ENCODE peak calls at places on chromosomes 5 and 9, in four cellular contexts. S is GM12865; N is CD4-positive, alpha-beta T cell; R is OCI-LY7. B is an unnamed sample.

GRCh38 chr9:71250626-71251025 is 129.2 kb upstream of the TRPM3 start:
- DNase-seq in S (no peak), N (no peak), R (no peak), B (no peak)

GRCh38 chr5:127450046-127450445 is 67.4 kb upstream of the PRRC1 start:
- DNase-seq in S (no peak), N (no peak), R (no peak), B (no peak)

GRCh38 chr5:151448038-151448985 is 909 bp downstream of the SLC36A1 start:
- DNase-seq in S (peak; percentile 32), N (no peak), R (peak; percentile 49), B (no peak)

GRCh38 chr9:75239176-75239575 is 150.9 kb downstream of the OSTF1 start:
- DNase-seq in S (no peak), N (no peak), R (peak; percentile 13), B (no peak)

GRCh38 chr9:104968025-104968982 is 40.3 kb upstream of the ABCA1 start:
- DNase-seq in S (peak; percentile 80), N (peak; percentile 81), R (peak; percentile 90), B (peak; percentile 82)

GRCh38 chr9:132881826-132882225 is 3.1 kb downstream of the SPACA9 start:
- DNase-seq in S (no peak), N (no peak), R (no peak), B (peak; percentile 9)

GRCh38 chr9:113930384-113930783 is 54.3 kb downstream of the ZNF618 start:
- DNase-seq in S (no peak), N (no peak), R (no peak), B (no peak)

GRCh38 chr9:6671416-6671815 is 25.9 kb upstream of the GLDC start:
- DNase-seq in S (no peak), N (no peak), R (no peak), B (no peak)

GRCh38 chr5:137328991-137329390 is 170.1 kb downstream of the SPOCK1 start:
- DNase-seq in S (no peak), N (no peak), R (no peak), B (no peak)

DNA sequence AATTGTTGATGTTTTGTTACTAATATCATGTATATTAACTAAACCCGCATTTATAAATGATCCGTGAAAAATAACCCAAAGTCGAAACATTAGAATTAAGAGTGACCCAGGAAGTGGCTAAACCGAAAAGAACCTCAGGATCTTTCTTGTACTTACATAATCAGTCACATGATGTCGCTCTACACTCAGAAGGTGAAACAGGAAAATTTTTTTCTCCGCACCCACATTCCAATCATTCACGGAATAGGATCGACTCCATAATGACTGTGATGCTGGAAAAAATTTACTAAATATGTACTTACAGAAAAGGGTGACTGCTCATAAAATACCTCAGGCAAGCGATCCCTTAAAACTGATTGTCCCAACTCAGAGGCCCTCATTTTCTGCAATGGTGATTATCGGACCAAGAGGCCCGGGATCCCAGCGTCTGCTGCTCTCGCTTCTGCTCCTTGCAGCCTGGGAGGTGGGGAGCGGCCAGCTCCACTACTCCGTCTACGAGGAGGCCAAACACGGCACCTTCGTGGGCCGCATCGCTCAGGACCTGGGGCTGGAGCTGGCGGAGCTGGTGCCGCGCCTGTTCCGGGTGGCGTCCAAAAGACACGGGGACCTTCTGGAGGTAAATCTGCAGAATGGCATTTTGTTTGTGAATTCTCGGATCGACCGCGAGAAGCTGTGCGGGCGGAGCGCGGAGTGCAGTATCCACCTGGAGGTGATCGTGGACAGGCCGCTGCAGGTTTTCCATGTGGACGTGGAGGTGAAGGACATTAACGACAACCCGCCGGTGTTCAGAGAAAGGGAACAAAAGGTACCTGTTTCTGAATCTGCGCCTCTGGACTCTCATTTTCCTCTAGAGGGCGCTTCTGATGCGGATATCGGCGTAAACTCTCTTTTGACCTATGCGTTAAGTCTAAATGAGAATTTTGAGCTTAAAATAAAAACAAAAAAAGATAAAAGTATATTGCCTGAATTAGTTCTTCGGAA is at the start of gene PCDHA12:
- DNase-seq in S (no peak), N (no peak), R (no peak), B (no peak)
- TF ChIP-seq CTCF in S (no peak), N (no peak), R (peak; percentile 50), B (no peak)

DNA sequence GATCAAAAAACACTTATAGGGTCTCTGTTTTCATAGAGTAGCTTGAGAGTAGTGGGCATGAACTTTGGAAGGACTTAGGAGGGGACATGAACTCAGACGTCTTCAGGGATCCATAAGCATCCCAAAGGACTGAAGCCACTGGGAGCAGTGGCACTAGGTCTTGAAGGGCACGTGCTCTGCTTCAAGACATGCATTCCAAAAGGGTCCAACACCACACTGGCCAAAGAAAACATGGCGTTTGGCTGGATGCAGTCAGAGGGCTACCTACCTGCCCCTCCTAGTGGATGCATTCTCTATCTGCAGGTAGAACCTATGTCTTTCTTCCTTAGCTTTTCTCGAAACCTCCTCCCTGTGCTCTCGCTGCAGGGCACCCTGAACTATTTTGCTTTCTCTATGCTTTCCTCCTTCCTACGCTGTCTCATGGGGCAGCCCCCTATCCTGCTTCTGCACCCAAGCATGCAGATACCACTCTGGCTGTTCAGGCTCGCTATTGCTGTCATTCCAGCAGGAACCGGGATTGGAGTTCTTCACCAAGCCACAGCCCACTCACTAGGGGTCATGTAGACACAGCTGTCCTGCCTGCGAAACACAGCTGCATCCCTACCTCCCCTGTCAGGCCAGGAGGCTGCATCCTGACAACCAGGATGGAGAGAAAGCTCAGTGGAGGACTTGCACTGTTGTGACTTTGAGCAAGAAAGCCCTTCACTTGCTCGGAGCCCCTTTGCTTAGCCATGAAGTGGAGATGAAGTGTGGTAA is 11.9 kb downstream of the FAM240B start:
- DNase-seq in S (peak; percentile 52), N (no peak), R (peak; percentile 2), B (peak; percentile 41)
- TF ChIP-seq CTCF in S (peak; percentile 62), N (no peak), R (peak; percentile 45), B (peak; percentile 55)

GRCh38 chr5:111615054-111615453 is 102.7 kb upstream of the STARD4 start:
- DNase-seq in S (no peak), N (no peak), R (no peak), B (no peak)
- TF ChIP-seq CTCF in S (no peak), N (no peak), R (peak; percentile 21), B (no peak)

DNA sequence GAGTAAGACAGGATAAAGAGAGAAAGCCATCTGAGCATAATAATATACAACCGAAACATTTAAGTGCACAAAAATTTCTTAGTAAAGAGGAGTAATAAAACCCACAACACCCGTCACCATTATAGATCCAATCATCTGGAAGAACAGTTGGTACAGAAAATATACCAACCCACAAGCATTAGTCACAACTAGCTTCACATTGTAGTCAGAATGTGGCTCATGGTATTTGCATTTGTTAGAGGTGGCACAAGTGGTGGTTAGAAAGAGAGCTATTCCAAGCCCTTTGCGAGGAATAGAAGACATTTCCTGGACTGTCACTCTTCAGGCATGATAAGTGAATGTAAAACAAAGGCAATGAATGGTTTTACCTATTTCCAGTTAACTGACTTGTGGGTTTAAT is 677.5 kb upstream of the ST8SIA4 start:
- DNase-seq in S (no peak), N (no peak), R (no peak), B (no peak)
- TF ChIP-seq CTCF in S (no peak), N (no peak), R (no peak), B (no peak)

DNA sequence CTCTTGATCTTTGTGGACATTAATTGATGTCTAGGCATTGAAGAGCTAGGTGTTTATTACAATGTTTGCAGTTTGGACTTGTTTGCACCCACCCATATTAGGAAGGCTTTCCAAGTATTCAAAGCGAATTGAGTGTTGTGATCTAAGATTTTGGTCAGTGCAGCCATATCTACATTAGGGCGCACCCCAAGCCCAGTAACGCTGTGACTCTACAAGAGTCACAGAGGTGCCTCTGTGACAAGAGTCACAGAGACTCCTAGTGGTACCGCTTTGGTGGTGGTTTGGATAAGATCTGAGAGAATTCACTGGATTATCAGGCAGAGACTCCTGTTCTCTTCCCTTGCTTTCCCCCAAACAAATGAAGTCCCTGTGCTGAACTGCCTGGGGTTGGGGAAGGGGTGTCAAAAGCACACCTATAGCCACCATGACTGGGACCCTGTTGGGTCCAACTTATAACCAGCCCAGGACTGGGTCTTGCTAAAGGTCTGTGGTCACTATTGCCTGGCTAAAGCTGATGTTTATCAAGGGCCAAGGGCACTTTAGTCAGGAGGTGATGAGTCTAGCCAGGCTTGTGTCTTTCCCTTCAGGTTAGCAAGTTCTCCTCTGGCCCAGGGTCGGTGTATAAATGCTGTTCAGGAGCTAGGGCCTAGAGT is 114.1 kb upstream of the RIOK2 start:
- DNase-seq in S (peak; percentile 65), N (no peak), R (peak; percentile 24), B (peak; percentile 53)
- TF ChIP-seq CTCF in S (peak; percentile 65), N (no peak), R (peak; percentile 71), B (peak; percentile 52)

DNA sequence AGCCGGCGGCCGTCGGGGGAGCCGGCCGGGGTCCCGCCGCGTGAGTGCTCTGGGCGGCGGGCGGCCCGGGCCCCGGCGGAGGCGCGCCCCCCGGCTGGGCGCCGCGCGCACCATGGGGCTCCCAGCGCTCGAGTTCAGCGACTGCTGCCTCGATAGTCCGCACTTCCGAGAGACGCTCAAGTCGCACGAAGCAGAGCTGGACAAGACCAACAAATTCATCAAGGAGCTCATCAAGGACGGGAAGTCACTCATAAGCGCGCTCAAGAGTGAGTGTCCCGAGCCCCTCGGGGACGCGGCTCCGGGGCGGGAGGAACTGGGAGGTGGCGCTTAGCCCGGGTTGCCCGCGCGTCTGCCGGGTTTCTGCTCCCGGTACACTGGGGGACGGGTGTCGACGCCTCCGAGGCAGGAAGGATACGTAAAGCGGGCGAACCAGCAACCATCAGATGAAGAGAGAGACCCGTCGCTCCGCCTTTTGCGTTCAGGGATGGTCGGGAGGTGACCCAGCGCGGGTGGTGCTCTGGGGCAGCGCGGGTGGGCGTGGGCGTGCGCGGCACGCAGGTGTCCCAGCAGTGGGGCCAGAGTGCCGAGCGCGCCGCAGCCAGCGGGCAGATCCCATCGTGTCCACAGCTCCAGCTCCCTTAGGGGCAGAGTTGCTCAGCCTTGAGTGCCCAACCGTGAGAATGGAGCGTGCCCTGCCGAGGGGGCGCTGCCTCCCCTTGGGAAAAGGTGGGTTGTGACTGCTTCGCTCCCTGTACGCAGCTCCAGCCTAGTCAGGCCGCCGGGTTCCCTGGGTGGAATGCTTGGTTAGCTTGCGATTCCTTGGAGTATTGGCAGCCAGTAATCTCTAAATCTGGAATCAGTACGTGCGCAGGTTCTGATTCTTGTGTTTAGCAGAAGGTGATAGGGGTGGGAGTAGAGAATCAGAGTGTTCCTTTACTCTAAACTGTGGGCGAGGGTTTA is 753 bp downstream of the ARHGAP26 start:
- DNase-seq in S (peak; percentile 43), N (peak; percentile 35), R (peak; percentile 68), B (peak; percentile 46)
- TF ChIP-seq CTCF in S (no peak), N (no peak), R (peak; percentile 47), B (no peak)

DNA sequence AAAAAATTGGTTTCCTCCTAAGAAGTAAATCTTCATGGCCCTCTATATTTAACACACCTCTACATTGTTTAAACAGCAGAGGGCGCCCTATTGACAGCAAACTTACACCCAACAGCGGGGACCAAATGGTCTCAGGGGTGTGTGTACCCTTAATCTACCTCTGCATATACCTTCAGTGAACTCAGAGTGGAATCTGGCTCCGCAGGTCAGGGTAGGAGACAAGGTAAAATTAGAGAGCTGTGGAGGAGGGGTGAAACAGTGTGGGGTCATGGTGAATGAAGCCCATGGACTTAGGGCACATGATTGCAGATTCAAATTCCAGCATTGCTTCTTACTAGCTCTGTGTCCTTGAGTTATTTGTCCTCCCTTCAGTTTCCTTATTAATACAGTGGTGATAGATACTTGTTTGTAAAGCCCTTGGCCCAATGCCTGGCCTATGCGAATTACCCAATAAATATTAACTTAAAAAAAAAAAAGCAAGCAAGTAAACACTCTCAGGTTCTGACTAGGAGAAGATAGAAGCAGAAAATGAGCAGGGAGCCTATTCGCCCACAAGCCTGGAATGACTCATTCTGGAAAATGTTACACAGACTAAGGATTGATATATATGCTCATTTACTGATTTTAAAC is 122.9 kb downstream of the CAVIN4 start:
- DNase-seq in S (peak; percentile 31), N (no peak), R (peak; percentile 27), B (peak; percentile 29)
- TF ChIP-seq CTCF in S (peak; percentile 41), N (no peak), R (peak; percentile 85), B (peak; percentile 49)

B was measured in GM13977.